ENCODE peak calls at places on chromosome 7, in six cellular contexts. C is body of pancreas; X is effector memory CD4-positive, alpha-beta T cell; S is stimulated activated CD8-positive, alpha-beta memory T cell treated with anti-CD3 and anti-CD28 coated beads, Interleukin-4, amount 100 ng/mL, for 1 hour; H is B cell; A is GM06990. Q is an unnamed sample.

GRCh38 chr7:137488038-137488437 is 144.5 kb upstream of the PTN start:
- DNase-seq in C (no peak), X (no peak), S (no peak), H (no peak), A (no peak), Q (no peak)

GRCh38 chr7:5083291-5083690 is 37.6 kb downstream of the RBAK start:
- DNase-seq in C (no peak), X (no peak), S (no peak), H (no peak), A (no peak), Q (no peak)

GRCh38 chr7:102211590-102212550 is 74.8 kb upstream of the SH2B2 start:
- DNase-seq in C (no peak), X (no peak), S (no peak), H (no peak), A (peak), Q (no peak)

GRCh38 chr7:121744877-121745276 is 128.1 kb upstream of the PTPRZ1 start:
- DNase-seq in C (no peak), X (no peak), S (no peak), H (no peak), A (no peak), Q (no peak)

GRCh38 chr7:77436889-77437265 is 20.7 kb upstream of the GSAP start:
- DNase-seq in C (no peak), X (no peak), S (no peak), H (no peak), A (no peak), Q (no peak)

GRCh38 chr7:26153823-26154783 is 2.1 kb downstream of the NFE2L3 start:
- DNase-seq in C (no peak), X (peak), S (no peak), H (no peak), A (no peak), Q (no peak)

GRCh38 chr7:25179325-25179724 is 49.0 kb downstream of the NPVF start:
- DNase-seq in C (no peak), X (no peak), S (no peak), H (no peak), A (no peak), Q (no peak)

GRCh38 chr7:44072364-44073231 is 7.2 kb upstream of the PGAM2 start:
- DNase-seq in C (peak), X (no peak), S (no peak), H (no peak), A (no peak), Q (peak)

GRCh38 chr7:90839892-90840291 is 243.8 kb downstream of the CDK14 start:
- DNase-seq in C (no peak), X (no peak), S (no peak), H (no peak), A (no peak), Q (no peak)

GRCh38 chr7:150322833-150323681 is at the start of the genes ACTR3C and LRRC61:
- DNase-seq in C (peak), X (peak), S (peak), H (peak), A (peak), Q (peak)

GRCh38 chr7:122919643-122920181 is 33.5 kb upstream of the CADPS2 start:
- DNase-seq in C (no peak), X (no peak), S (no peak), H (no peak), A (no peak), Q (no peak)

GRCh38 chr7:84092207-84092606 is 102.4 kb downstream of the SEMA3A start:
- DNase-seq in C (no peak), X (no peak), S (no peak), H (no peak), A (no peak), Q (no peak)

GRCh38 chr7:76352193-76352592 is 6.6 kb downstream of the YWHAG start:
- DNase-seq in C (no peak), X (no peak), S (no peak), H (no peak), A (no peak), Q (no peak)

GRCh38 chr7:46625032-46625431 is 704.0 kb upstream of the IGFBP3 start:
- DNase-seq in C (no peak), X (no peak), S (no peak), H (no peak), A (no peak), Q (no peak)

GRCh38 chr7:50068850-50069551 is 24.0 kb downstream of the ZPBP start:
- DNase-seq in C (peak), X (no peak), S (no peak), H (no peak), A (no peak), Q (no peak)

GRCh38 chr7:39910108-39910869 is 39.8 kb upstream of the CDK13 start:
- DNase-seq in C (no peak), X (no peak), S (no peak), H (no peak), A (no peak), Q (no peak)

GRCh38 chr7:100728196-100728595 is 5.2 kb upstream of the ZAN start:
- DNase-seq in C (no peak), X (no peak), S (no peak), H (no peak), A (no peak), Q (no peak)

GRCh38 chr7:134908289-134908688 is 78.0 kb upstream of the AGBL3 start:
- DNase-seq in C (no peak), X (no peak), S (no peak), H (no peak), A (peak), Q (no peak)

GRCh38 chr7:56046728-56047445 is 4.4 kb downstream of the PSPH start:
- DNase-seq in C (peak), X (no peak), S (no peak), H (no peak), A (no peak), Q (no peak)

GRCh38 chr7:131284702-131285419 is 42.8 kb upstream of the MKLN1 start:
- DNase-seq in C (no peak), X (no peak), S (no peak), H (no peak), A (no peak), Q (no peak)

GRCh38 chr7:34220501-34220900 is 315.2 kb downstream of the BMPER start:
- DNase-seq in C (no peak), X (no peak), S (no peak), H (no peak), A (no peak), Q (no peak)

GRCh38 chr7:49166441-49166840 is 242.1 kb downstream of the CDC14C start:
- DNase-seq in C (no peak), X (no peak), S (no peak), H (no peak), A (no peak), Q (peak)

GRCh38 chr7:23431596-23432284 is 38.6 kb downstream of the IGF2BP3 start:
- DNase-seq in C (no peak), X (no peak), S (no peak), H (no peak), A (no peak), Q (no peak)

GRCh38 chr7:155917836-155918385 is 105.6 kb upstream of the SHH start:
- DNase-seq in C (no peak), X (no peak), S (no peak), H (no peak), A (no peak), Q (no peak)

GRCh38 chr7:75842836-75843446 is 29.3 kb upstream of the CCL24 start:
- DNase-seq in C (no peak), X (no peak), S (no peak), H (no peak), A (peak), Q (no peak)

GRCh38 chr7:137877301-137877700 is 30.5 kb upstream of the DGKI start:
- DNase-seq in C (no peak), X (no peak), S (no peak), H (no peak), A (no peak), Q (no peak)

GRCh38 chr7:36658603-36659516 is 65.4 kb downstream of the AOAH start:
- DNase-seq in C (no peak), X (no peak), S (no peak), H (no peak), A (no peak), Q (no peak)

GRCh38 chr7:118185163-118185860 is 1.3 kb downstream of the LSM8 start:
- DNase-seq in C (no peak), X (no peak), S (no peak), H (no peak), A (no peak), Q (no peak)

GRCh38 chr7:74587435-74588126 is 69.9 kb upstream of the GTF2I start:
- DNase-seq in C (peak), X (no peak), S (no peak), H (no peak), A (peak), Q (no peak)

GRCh38 chr7:30841025-30841735 is 70.0 kb downstream of the MINDY4 start:
- DNase-seq in C (no peak), X (no peak), S (no peak), H (no peak), A (no peak), Q (no peak)

GRCh38 chr7:13291010-13291409 is 603.6 kb downstream of the ARL4A start:
- DNase-seq in C (no peak), X (no peak), S (no peak), H (no peak), A (no peak), Q (no peak)

Q was measured in WERI-Rb-1.